ENCODE peak calls at places on chromosomes 3 and 15, in eight cellular contexts. A, H, G, U, V, Y, O and P are unnamed samples. For H3K4me1, the result is how much of the 10 kb centered on the place peaks cover.

GRCh38 chr3:104805042-104805441 is 561.7 kb upstream of the ALCAM start:
- DNase-seq in A (no peak), H (no peak), G (no peak), U (no peak), V (no peak), Y (no peak), O (no peak), P (no peak)

GRCh38 chr3:148796799-148797198 is 30.8 kb upstream of the CPB1 start:
- DNase-seq in A (no peak), H (no peak), G (peak), U (peak), V (no peak), Y (no peak), O (no peak), P (no peak)

GRCh38 chr3:50126287-50127211 is 28.6 kb upstream of the SEMA3F start:
- DNase-seq in A (no peak), H (no peak), G (peak), U (no peak), V (no peak), Y (peak), O (no peak), P (peak)

GRCh38 chr3:191339313-191339917 is 9.1 kb upstream of the UTS2B start:
- DNase-seq in A (no peak), H (no peak), G (no peak), U (no peak), V (no peak), Y (no peak), O (no peak), P (no peak)

GRCh38 chr3:86815880-86816279 is 175.1 kb downstream of the VGLL3 start:
- DNase-seq in A (no peak), H (no peak), G (no peak), U (peak), V (no peak), Y (no peak), O (no peak), P (no peak)

GRCh38 chr3:36540898-36541518 is 160.7 kb downstream of the STAC start:
- DNase-seq in A (no peak), H (no peak), G (peak), U (peak), V (no peak), Y (peak), O (no peak), P (no peak)

GRCh38 chr3:127779747-127780146 is 42.6 kb downstream of the MGLL start:
- DNase-seq in A (no peak), H (no peak), G (peak), U (peak), V (no peak), Y (no peak), O (peak), P (no peak)

GRCh38 chr3:54758461-54758860 is 169.4 kb downstream of the LRTM1 start:
- DNase-seq in A (no peak), H (no peak), G (no peak), U (no peak), V (no peak), Y (no peak), O (no peak), P (no peak)

GRCh38 chr3:183534249-183534648 is 21.3 kb downstream of the KLHL6 start:
- DNase-seq in A (no peak), H (no peak), G (peak), U (peak), V (no peak), Y (peak), O (no peak), P (no peak)

GRCh38 chr15:94677202-94677790 is 445.9 kb downstream of the MCTP2 start:
- DNase-seq in A (no peak), H (no peak), G (no peak), U (peak), V (no peak), Y (no peak), O (no peak), P (no peak)

GRCh38 chr15:64857421-64857820 is 15.7 kb downstream of the PLEKHO2 start:
- DNase-seq in A (no peak), H (no peak), G (no peak), U (peak), V (no peak), Y (peak), O (no peak), P (no peak)

GRCh38 chr3:101676219-101676764 is 640 bp downstream of the ZBTB11 start:
- DNase-seq in A (peak), H (peak), G (peak), U (peak), V (peak), Y (peak), O (peak), P (peak)

GRCh38 chr15:41957021-41957897 is 15.1 kb downstream of the EHD4 start:
- DNase-seq in A (no peak), H (no peak), G (no peak), U (no peak), V (no peak), Y (no peak), O (peak), P (no peak)

GRCh38 chr15:63473999-63474809 is 30.2 kb upstream of the USP3 start:
- DNase-seq in A (peak), H (peak), G (peak), U (peak), V (no peak), Y (no peak), O (no peak), P (peak)

GRCh38 chr15:84671211-84671610 is 13.2 kb upstream of the NMB start:
- DNase-seq in A (no peak), H (no peak), G (no peak), U (peak), V (no peak), Y (peak), O (no peak), P (no peak)

GRCh38 chr3:133595341-133595740 is 21.9 kb downstream of the CDV3 start:
- DNase-seq in A (no peak), H (no peak), G (no peak), U (peak), V (no peak), Y (no peak), O (peak), P (no peak)

DNA sequence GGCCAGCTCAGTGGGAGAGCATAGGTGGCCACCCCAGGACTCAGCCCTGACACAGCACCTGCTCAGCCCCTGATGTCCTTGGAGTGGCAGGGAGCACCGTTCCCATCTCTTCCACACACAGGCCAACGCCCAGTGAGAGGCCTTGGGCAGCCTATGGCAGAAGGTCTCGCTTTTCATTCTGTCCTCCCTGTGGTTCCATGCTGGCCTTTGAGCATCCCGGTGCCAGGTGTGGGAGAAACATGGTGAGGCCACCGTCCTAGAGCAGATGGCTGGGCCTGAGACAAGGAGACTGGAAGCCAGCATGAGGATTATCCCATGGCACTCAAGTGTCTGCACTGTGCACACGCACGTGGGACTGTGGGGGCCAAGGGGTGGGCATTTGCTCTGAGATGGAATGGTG is 25.1 kb downstream of the ADCY5 start:
- DNase-seq in A (no peak), H (no peak), G (no peak), U (no peak), V (no peak), Y (no peak), O (no peak), P (no peak)
- H3K4me1 ChIP-seq in A (under half), H (under half), G (under half), U (under half), V (under half), Y (under half), O (under half), P (under half)

DNA sequence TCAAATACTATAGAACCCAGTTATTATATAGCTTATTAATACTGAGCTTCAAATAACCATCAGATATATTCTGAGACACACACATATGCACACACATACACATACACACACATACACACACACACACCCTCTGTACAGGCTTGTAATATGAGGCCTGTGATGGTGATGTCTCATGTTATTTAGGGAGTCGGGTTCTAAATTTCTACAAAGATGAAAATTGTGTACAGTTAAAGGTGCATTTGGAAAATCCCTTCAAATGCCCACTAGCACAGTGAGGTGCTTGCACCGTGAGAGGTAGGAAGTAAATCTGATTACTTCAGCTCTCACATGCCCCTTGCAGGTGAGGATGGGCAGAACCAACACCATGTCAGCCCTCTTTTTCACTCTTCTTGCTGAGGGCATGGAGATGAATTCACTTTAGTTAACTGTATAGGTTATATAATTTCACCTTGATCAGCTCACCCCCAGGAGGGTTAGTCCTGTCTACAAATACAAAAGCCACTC is 294.5 kb upstream of the PROK2 start:
- DNase-seq in A (no peak), H (peak), G (no peak), U (no peak), V (no peak), Y (no peak), O (no peak), P (no peak)
- H3K4me3 ChIP-seq in A (no peak), H (peak), G (no peak), U (no peak), V (no peak), Y (no peak), O (no peak), P (no peak)

DNA sequence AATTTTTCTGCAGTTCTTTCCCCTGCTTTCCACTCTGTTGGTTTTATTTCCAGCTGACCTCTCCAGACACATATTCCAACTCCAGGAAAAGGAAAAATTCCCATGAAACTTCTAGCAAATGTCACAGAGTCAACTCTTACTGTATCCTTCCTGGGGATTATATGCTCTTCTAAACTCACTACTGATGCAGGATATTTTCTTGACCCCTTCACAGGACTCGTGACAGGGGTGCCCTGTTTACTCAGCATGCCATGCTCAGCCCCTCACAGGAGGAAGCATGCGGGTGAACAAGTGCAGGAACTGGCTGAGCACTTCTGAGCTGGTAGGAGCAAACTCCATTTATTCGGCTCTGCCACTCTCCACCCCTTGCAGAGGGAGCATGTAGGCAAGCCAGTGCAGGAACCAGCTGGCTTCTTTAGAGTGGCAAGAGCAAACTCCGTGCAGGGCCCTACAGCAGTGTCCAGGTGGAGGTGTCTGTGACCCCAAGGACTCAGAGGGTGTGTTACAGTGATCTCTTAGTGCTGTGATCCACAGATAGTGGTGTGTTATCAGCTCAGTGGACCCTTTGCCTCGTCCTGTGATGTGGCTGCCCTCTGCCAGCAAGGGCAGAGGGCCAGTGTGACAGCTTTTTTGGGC is 413.6 kb upstream of the GRM7 start:
- DNase-seq in A (no peak), H (no peak), G (no peak), U (no peak), V (no peak), Y (no peak), O (no peak), P (no peak)
- H3K4me1 ChIP-seq in A (under half), H (under half), G (under half), U (under half), V (under half), Y (under half), O (under half), P (under half)

GRCh38 chr3:70185661-70186060 is 126.8 kb downstream of the MDFIC2 start:
- DNase-seq in A (no peak), H (no peak), G (no peak), U (no peak), V (no peak), Y (no peak), O (no peak), P (no peak)

GRCh38 chr3:70184105-70184504 is 128.3 kb downstream of the MDFIC2 start:
- DNase-seq in A (no peak), H (no peak), G (no peak), U (no peak), V (no peak), Y (no peak), O (no peak), P (no peak)

GRCh38 chr3:70176224-70176623 is 136.2 kb downstream of the MDFIC2 start:
- DNase-seq in A (no peak), H (no peak), G (no peak), U (no peak), V (no peak), Y (no peak), O (no peak), P (no peak)

GRCh38 chr3:70179111-70179510 is 133.3 kb downstream of the MDFIC2 start:
- DNase-seq in A (no peak), H (no peak), G (no peak), U (no peak), V (no peak), Y (no peak), O (no peak), P (no peak)

DNA sequence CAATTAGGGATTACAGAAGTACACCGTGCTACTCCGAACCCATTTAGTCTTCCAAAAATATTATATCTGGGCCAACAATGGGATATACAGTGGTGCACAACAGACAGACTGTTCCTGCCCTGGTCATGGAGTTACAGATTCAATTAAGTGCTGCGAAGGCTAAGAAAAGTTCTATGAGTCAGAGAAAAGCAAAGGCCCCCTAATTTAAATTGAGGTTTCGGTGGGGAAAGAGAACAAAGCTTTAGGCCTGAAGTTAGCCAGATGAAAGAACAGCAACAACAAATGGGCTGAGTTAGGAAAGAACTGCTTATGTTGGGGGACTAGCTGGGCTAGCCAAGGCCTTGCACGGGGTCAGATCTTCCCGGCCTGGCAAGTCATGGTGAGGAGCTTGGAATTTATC is 131.8 kb downstream of the MDFIC2 start:
- DNase-seq in A (no peak), H (no peak), G (no peak), U (no peak), V (no peak), Y (no peak), O (no peak), P (no peak)
- H3K4me3 ChIP-seq in A (no peak), H (no peak), G (no peak), U (no peak), V (no peak), Y (no peak), O (no peak), P (no peak)

DNA sequence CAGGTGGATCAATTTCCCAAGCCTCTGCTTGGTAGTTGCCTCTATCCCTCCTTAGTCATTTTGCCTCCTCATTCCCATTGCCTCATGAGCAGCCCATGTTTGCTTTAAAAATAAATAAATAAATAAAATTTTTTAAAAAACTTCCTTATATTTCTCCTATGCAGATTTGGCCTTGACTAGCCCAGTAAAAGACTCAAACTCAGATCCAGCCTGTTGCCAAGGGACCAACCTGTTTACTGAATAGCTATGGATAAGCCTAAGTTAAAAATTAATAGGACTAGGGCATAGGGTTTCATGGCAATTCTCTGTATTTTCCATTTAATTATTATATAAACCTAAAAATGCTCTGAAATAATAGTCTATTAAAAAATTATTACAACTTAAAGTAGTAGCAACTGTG is 384.4 kb downstream of the RSL24D1 start:
- DNase-seq in A (no peak), H (no peak), G (peak), U (no peak), V (no peak), Y (no peak), O (no peak), P (no peak)
- H3K4me1 ChIP-seq in A (under half), H (under half), G (under half), U (under half), V (under half), Y (under half), O (under half), P (under half)